ENCODE peak calls at places on chromosomes 2 and 18, in six cellular contexts. K, S, L, M, N and A are unnamed samples.

GRCh38 chr2:170215019-170215418 is 37.1 kb downstream of the MYO3B start:
- DNase-seq in K (no peak), S (no peak), L (no peak), M (no peak), N (no peak), A (no peak)

GRCh38 chr18:62224229-62224628 is 37.2 kb downstream of the RELCH start:
- DNase-seq in K (no peak), S (no peak), L (no peak), M (no peak), N (no peak), A (no peak)

GRCh38 chr18:21739604-21740473 is 753 bp upstream of the MIB1 start:
- DNase-seq in K (no peak), S (no peak), L (no peak), M (peak; percentile 39), N (no peak), A (no peak)

GRCh38 chr18:50282521-50283335 is 1.4 kb upstream of the MBD1 start:
- DNase-seq in K (no peak), S (no peak), L (no peak), M (no peak), N (no peak), A (no peak)

GRCh38 chr18:74311000-74311399 is 4.6 kb upstream of the C18orf63 start:
- DNase-seq in K (no peak), S (no peak), L (no peak), M (no peak), N (no peak), A (no peak)

GRCh38 chr2:22055784-22056620 is 932.2 kb downstream of the TDRD15 start:
- DNase-seq in K (no peak), S (no peak), L (no peak), M (no peak), N (no peak), A (no peak)

GRCh38 chr2:69163556-69163955 is 150.6 kb downstream of the ANTXR1 start:
- DNase-seq in K (no peak), S (no peak), L (no peak), M (no peak), N (no peak), A (no peak)

GRCh38 chr18:59231157-59231556 is 11.2 kb downstream of the GRP start:
- DNase-seq in K (no peak), S (no peak), L (no peak), M (no peak), N (no peak), A (no peak)

GRCh38 chr2:42903821-42904575 is 111.6 kb upstream of the HAAO start:
- DNase-seq in K (no peak), S (no peak), L (no peak), M (no peak), N (no peak), A (no peak)

GRCh38 chr2:136727973-136728699 is 37.2 kb upstream of the THSD7B start:
- DNase-seq in K (no peak), S (no peak), L (no peak), M (no peak), N (no peak), A (no peak)

GRCh38 chr2:95275601-95276243 is 1.5 kb downstream of the PROM2 start:
- DNase-seq in K (no peak), S (no peak), L (no peak), M (no peak), N (peak; percentile 46), A (peak; percentile 11)

GRCh38 chr18:13221821-13222220 is 3.3 kb downstream of the LDLRAD4 start:
- DNase-seq in K (no peak), S (peak; percentile 55), L (no peak), M (no peak), N (peak; percentile 62), A (peak; percentile 49)

GRCh38 chr2:151805961-151806360 is 22.3 kb downstream of the ARL5A start:
- DNase-seq in K (no peak), S (no peak), L (no peak), M (no peak), N (no peak), A (no peak)

GRCh38 chr2:100274566-100275199 is 47.6 kb downstream of the LONRF2 start:
- DNase-seq in K (no peak), S (no peak), L (no peak), M (no peak), N (no peak), A (no peak)

DNA sequence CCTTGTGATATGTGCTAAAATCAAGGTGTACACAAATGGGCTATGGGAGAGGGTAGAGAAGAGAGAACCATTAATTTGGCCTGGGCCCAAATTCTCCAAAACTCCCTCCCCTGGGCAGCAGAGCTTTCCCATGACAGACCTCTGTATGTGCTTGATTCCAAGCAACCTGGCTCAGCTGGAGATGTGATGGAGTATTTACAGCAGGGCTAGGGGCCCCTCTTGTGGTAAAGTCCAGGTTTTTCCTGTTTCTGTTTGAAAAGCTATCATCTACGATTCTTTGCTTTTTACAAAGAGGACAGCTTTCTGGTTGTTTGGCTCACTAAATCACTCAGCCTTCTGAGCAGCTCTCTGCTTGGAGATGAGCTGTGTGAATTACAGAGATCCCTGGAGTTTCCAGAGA is 40.3 kb downstream of the KCNS3 start:
- DNase-seq in K (peak; percentile 43), S (no peak), L (no peak), M (no peak), N (no peak), A (no peak)
- TF ChIP-seq CTCF in K (no peak), S (no peak), L (no peak), M (no peak), N (no peak), A (no peak)

GRCh38 chr2:111898703-111899514 is 502 bp downstream of the MERTK start:
- DNase-seq in K (peak; percentile 55), S (no peak), L (no peak), M (no peak), N (peak; percentile 14), A (peak; percentile 62)
- TF ChIP-seq CTCF in K (no peak), S (no peak), L (no peak), M (no peak), N (no peak), A (no peak)

GRCh38 chr18:56515522-56515921 is 122.9 kb downstream of the TXNL1 start:
- DNase-seq in K (no peak), S (no peak), L (no peak), M (no peak), N (no peak), A (no peak)
- TF ChIP-seq CTCF in K (no peak), S (no peak), L (no peak), M (no peak), N (no peak), A (no peak)

GRCh38 chr2:125516496-125517109 is 1139.4 kb upstream of the GYPC start:
- DNase-seq in K (peak; percentile 22), S (no peak), L (no peak), M (peak; percentile 15), N (no peak), A (no peak)
- TF ChIP-seq CTCF in K (peak; percentile 78), S (peak; percentile 27), L (peak; percentile 70), M (peak; percentile 59), N (peak; percentile 49), A (peak; percentile 84)

GRCh38 chr2:224063308-224063648 is 24.2 kb upstream of the SERPINE2 start:
- DNase-seq in K (no peak), S (no peak), L (no peak), M (no peak), N (no peak), A (no peak)

GRCh38 chr2:224059178-224059577 is 20.1 kb upstream of the SERPINE2 start:
- DNase-seq in K (no peak), S (no peak), L (no peak), M (no peak), N (no peak), A (no peak)

GRCh38 chr2:224060783-224061482 is 21.8 kb upstream of the SERPINE2 start:
- DNase-seq in K (no peak), S (no peak), L (no peak), M (no peak), N (no peak), A (no peak)

GRCh38 chr2:224058048-224058775 is 19.1 kb upstream of the SERPINE2 start:
- DNase-seq in K (no peak), S (no peak), L (no peak), M (no peak), N (no peak), A (no peak)

GRCh38 chr2:224062481-224063307 is 23.6 kb upstream of the SERPINE2 start:
- DNase-seq in K (no peak), S (no peak), L (no peak), M (no peak), N (no peak), A (no peak)
- TF ChIP-seq CTCF in K (no peak), S (no peak), L (no peak), M (no peak), N (no peak), A (no peak)

GRCh38 chr2:188291617-188292445 is at the start of gene GULP1:
- DNase-seq in K (peak; percentile 82), S (peak; percentile 64), L (peak; percentile 87), M (peak; percentile 60), N (peak; percentile 77), A (peak; percentile 83)
- TF ChIP-seq CTCF in K (peak; percentile 25), S (peak; percentile 64), L (peak; percentile 79), M (peak; percentile 75), N (peak; percentile 61), A (peak; percentile 54)

GRCh38 chr18:78659748-78660147 is 319.9 kb upstream of the SALL3 start:
- DNase-seq in K (no peak), S (no peak), L (no peak), M (peak; percentile 15), N (no peak), A (peak; percentile 64)
- TF ChIP-seq CTCF in K (no peak), S (no peak), L (peak; percentile 72), M (peak; percentile 41), N (no peak), A (peak; percentile 50)

GRCh38 chr2:1538663-1539062 is 125.4 kb downstream of the TPO start:
- DNase-seq in K (peak; percentile 76), S (peak; percentile 13), L (no peak), M (no peak), N (peak; percentile 15), A (peak; percentile 52)
- TF ChIP-seq CTCF in K (peak; percentile 86), S (peak; percentile 41), L (peak; percentile 70), M (no peak), N (peak; percentile 58), A (peak; percentile 74)

DNA sequence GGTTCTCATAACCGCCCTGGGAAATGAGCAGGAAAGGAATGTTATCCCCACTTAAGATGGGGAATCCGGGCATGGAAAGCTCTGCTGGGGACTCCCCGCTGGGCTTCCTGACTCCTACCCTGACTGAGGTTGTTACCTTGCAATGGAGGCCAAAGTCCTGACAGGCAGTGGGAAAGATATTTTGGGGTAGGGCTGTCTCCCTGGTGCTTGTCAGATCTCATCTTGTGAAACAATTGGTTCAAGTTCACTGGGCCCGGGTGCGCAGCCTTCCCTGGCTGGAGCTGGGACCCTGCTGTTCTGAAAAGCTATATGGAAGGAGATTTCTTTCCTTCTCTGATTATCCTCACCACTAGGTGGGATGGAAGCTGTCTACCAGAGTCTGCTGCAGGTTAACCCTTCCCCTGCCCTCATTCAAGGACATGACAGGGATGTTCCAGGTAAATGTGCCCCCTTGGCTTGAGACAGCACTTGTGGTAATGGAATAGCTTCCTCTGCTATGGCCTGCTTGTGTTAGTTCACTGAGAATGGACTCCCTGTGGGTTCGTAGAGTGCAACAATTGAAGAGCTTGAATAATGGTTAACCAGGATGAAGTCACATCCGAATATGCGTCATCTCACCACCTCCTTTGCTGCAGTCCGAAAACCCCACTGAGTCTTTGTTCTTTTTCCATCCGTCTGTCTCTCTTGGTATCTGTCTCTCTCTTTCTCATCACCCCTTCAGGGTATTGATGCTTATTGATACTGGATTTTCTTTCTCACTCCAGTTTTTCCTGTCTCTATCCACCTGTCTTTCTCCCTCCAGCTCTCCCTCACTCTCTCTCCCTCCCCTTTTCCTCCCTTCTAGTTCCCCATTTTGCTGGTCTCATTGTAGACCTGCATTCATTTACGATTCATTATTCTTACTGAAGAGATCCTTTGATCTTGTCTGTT is 67.8 kb upstream of the EPAS1 start:
- DNase-seq in K (no peak), S (peak; percentile 29), L (no peak), M (no peak), N (peak; percentile 90), A (no peak)
- TF ChIP-seq CTCF in K (no peak), S (peak; percentile 8), L (peak; percentile 25), M (no peak), N (no peak), A (no peak)